ENCODE peak calls at places on chromosome 3, in ten cellular contexts. One of them, this sample, is unnamed.
A peak's percentile ranks its signal among the peaks of the same experiment; 100 is the strongest.

GRCh38 chr3:182967218-182968204 is 12.8 kb downstream of the DCUN1D1 start:
- DNase-seq in adipocyte: no peak
- DNase-seq in stimulated activated CD8-positive, alpha-beta memory T cell treated with anti-CD3 and anti-CD28 coated beads, Interleukin-7, amount 100 ng/mL, for 1 hour: no peak
- DNase-seq in activated gamma-delta T cell: no peak
- DNase-seq in endothelial cell: no peak
- DNase-seq in GM12864: no peak
- DNase-seq in kidney tubule cell: peak; percentile 16
- DNase-seq in astrocyte of the spinal cord: no peak
- DNase-seq in non-pigmented ciliary epithelial cell: no peak
- DNase-seq in AG08396: no peak
- DNase-seq in this sample: no peak

GRCh38 chr3:20310629-20311028 is 124.6 kb upstream of the SGO1 start:
- DNase-seq in adipocyte: no peak
- DNase-seq in endothelial cell: no peak
- DNase-seq in astrocyte of the spinal cord: no peak
- DNase-seq in GM12864: no peak
- DNase-seq in activated gamma-delta T cell: no peak
- DNase-seq in stimulated activated CD8-positive, alpha-beta memory T cell treated with anti-CD3 and anti-CD28 coated beads, Interleukin-7, amount 100 ng/mL, for 1 hour: no peak
- DNase-seq in AG08396: no peak
- DNase-seq in kidney tubule cell: no peak
- DNase-seq in non-pigmented ciliary epithelial cell: no peak
- DNase-seq in this sample: no peak

GRCh38 chr3:154795582-154795981 is 284.5 kb upstream of the MME start:
- DNase-seq in kidney tubule cell: peak; percentile 92
- DNase-seq in adipocyte: peak; percentile 81
- DNase-seq in activated gamma-delta T cell: no peak
- DNase-seq in stimulated activated CD8-positive, alpha-beta memory T cell treated with anti-CD3 and anti-CD28 coated beads, Interleukin-7, amount 100 ng/mL, for 1 hour: no peak
- DNase-seq in GM12864: no peak
- DNase-seq in non-pigmented ciliary epithelial cell: peak; percentile 98
- DNase-seq in astrocyte of the spinal cord: peak; percentile 91
- DNase-seq in endothelial cell: no peak
- DNase-seq in AG08396: peak; percentile 73
- DNase-seq in this sample: no peak

GRCh38 chr3:124685481-124685880 is 44.8 kb upstream of the UMPS start:
- DNase-seq in endothelial cell: no peak
- DNase-seq in activated gamma-delta T cell: no peak
- DNase-seq in GM12864: no peak
- DNase-seq in astrocyte of the spinal cord: no peak
- DNase-seq in kidney tubule cell: no peak
- DNase-seq in stimulated activated CD8-positive, alpha-beta memory T cell treated with anti-CD3 and anti-CD28 coated beads, Interleukin-7, amount 100 ng/mL, for 1 hour: no peak
- DNase-seq in adipocyte: peak; percentile 22
- DNase-seq in AG08396: no peak
- DNase-seq in non-pigmented ciliary epithelial cell: no peak
- DNase-seq in this sample: no peak

GRCh38 chr3:23129062-23129461 is 74.1 kb upstream of the UBE2E2 start:
- DNase-seq in astrocyte of the spinal cord: no peak
- DNase-seq in stimulated activated CD8-positive, alpha-beta memory T cell treated with anti-CD3 and anti-CD28 coated beads, Interleukin-7, amount 100 ng/mL, for 1 hour: no peak
- DNase-seq in AG08396: no peak
- DNase-seq in GM12864: no peak
- DNase-seq in activated gamma-delta T cell: no peak
- DNase-seq in endothelial cell: no peak
- DNase-seq in adipocyte: peak; percentile 19
- DNase-seq in kidney tubule cell: no peak
- DNase-seq in non-pigmented ciliary epithelial cell: no peak
- DNase-seq in this sample: no peak

GRCh38 chr3:71008350-71008923 is 575.1 kb downstream of the FOXP1 start:
- DNase-seq in astrocyte of the spinal cord: no peak
- DNase-seq in AG08396: no peak
- DNase-seq in endothelial cell: no peak
- DNase-seq in stimulated activated CD8-positive, alpha-beta memory T cell treated with anti-CD3 and anti-CD28 coated beads, Interleukin-7, amount 100 ng/mL, for 1 hour: no peak
- DNase-seq in adipocyte: no peak
- DNase-seq in non-pigmented ciliary epithelial cell: no peak
- DNase-seq in activated gamma-delta T cell: no peak
- DNase-seq in GM12864: no peak
- DNase-seq in kidney tubule cell: no peak
- DNase-seq in this sample: no peak

GRCh38 chr3:37223084-37223975 is 48.9 kb upstream of the LRRFIP2 start:
- DNase-seq in astrocyte of the spinal cord: peak; percentile 9
- DNase-seq in activated gamma-delta T cell: no peak
- DNase-seq in endothelial cell: no peak
- DNase-seq in stimulated activated CD8-positive, alpha-beta memory T cell treated with anti-CD3 and anti-CD28 coated beads, Interleukin-7, amount 100 ng/mL, for 1 hour: no peak
- DNase-seq in kidney tubule cell: peak; percentile 92
- DNase-seq in AG08396: no peak
- DNase-seq in non-pigmented ciliary epithelial cell: no peak
- DNase-seq in adipocyte: no peak
- DNase-seq in GM12864: no peak
- DNase-seq in this sample: no peak

GRCh38 chr3:133979553-133979952 is 50.2 kb downstream of the SLCO2A1 start:
- DNase-seq in stimulated activated CD8-positive, alpha-beta memory T cell treated with anti-CD3 and anti-CD28 coated beads, Interleukin-7, amount 100 ng/mL, for 1 hour: no peak
- DNase-seq in astrocyte of the spinal cord: no peak
- DNase-seq in AG08396: no peak
- DNase-seq in adipocyte: no peak
- DNase-seq in kidney tubule cell: no peak
- DNase-seq in endothelial cell: no peak
- DNase-seq in non-pigmented ciliary epithelial cell: no peak
- DNase-seq in activated gamma-delta T cell: no peak
- DNase-seq in GM12864: no peak
- DNase-seq in this sample: no peak

GRCh38 chr3:38168151-38168987 is 3.0 kb downstream of the OXSR1 start:
- DNase-seq in activated gamma-delta T cell: no peak
- DNase-seq in AG08396: peak; percentile 34
- DNase-seq in kidney tubule cell: peak; percentile 37
- DNase-seq in GM12864: no peak
- DNase-seq in non-pigmented ciliary epithelial cell: peak; percentile 45
- DNase-seq in stimulated activated CD8-positive, alpha-beta memory T cell treated with anti-CD3 and anti-CD28 coated beads, Interleukin-7, amount 100 ng/mL, for 1 hour: no peak
- DNase-seq in adipocyte: peak; percentile 87
- DNase-seq in astrocyte of the spinal cord: peak; percentile 75
- DNase-seq in endothelial cell: no peak
- DNase-seq in this sample: no peak

GRCh38 chr3:144059481-144059880 is 87.9 kb downstream of the DIPK2A start:
- DNase-seq in activated gamma-delta T cell: no peak
- DNase-seq in adipocyte: no peak
- DNase-seq in GM12864: no peak
- DNase-seq in non-pigmented ciliary epithelial cell: no peak
- DNase-seq in astrocyte of the spinal cord: no peak
- DNase-seq in AG08396: no peak
- DNase-seq in stimulated activated CD8-positive, alpha-beta memory T cell treated with anti-CD3 and anti-CD28 coated beads, Interleukin-7, amount 100 ng/mL, for 1 hour: no peak
- DNase-seq in kidney tubule cell: no peak
- DNase-seq in endothelial cell: no peak
- DNase-seq in this sample: no peak

GRCh38 chr3:49013738-49014660 is 4.4 kb downstream of the DALRD3 start:
- DNase-seq in GM12864: no peak
- DNase-seq in stimulated activated CD8-positive, alpha-beta memory T cell treated with anti-CD3 and anti-CD28 coated beads, Interleukin-7, amount 100 ng/mL, for 1 hour: no peak
- DNase-seq in endothelial cell: peak; percentile 63
- DNase-seq in activated gamma-delta T cell: no peak
- DNase-seq in adipocyte: no peak
- DNase-seq in kidney tubule cell: peak; percentile 75
- DNase-seq in astrocyte of the spinal cord: no peak
- DNase-seq in non-pigmented ciliary epithelial cell: no peak
- DNase-seq in AG08396: no peak
- DNase-seq in this sample: no peak